ENCODE peak calls at places on chromosomes 11 and 22, in seven cellular contexts. X, A, I, Q, T, D and F are unnamed samples. For H3K4me1, the result is how much of the 10 kb centered on the place peaks cover.

GRCh38 chr11:119108151-119108856 is 1.2 kb downstream of the C2CD2L start:
- DNase-seq in X (peak), A (no peak), I (no peak), Q (no peak), T (peak), D (no peak), F (no peak)

GRCh38 chr22:46054878-46055158 is 77.9 kb upstream of the WNT7B start:
- DNase-seq in X (peak), A (no peak), I (no peak), Q (peak), T (no peak), D (no peak), F (no peak)

GRCh38 chr11:116432301-116432700 is 340.5 kb downstream of the BUD13 start:
- DNase-seq in X (no peak), A (no peak), I (no peak), Q (no peak), T (no peak), D (no peak), F (no peak)

GRCh38 chr22:23240639-23241389 is 60.5 kb downstream of the BCR start:
- DNase-seq in X (no peak), A (peak), I (no peak), Q (no peak), T (no peak), D (no peak), F (no peak)

GRCh38 chr11:115264278-115264677 is 239.9 kb downstream of the CADM1 start:
- DNase-seq in X (no peak), A (no peak), I (no peak), Q (no peak), T (no peak), D (no peak), F (no peak)

GRCh38 chr11:85118151-85118550 is 509.0 kb downstream of the DLG2 start:
- DNase-seq in X (no peak), A (no peak), I (no peak), Q (no peak), T (no peak), D (no peak), F (no peak)

GRCh38 chr22:19196841-19197612 is 18.5 kb upstream of the SLC25A1 start:
- DNase-seq in X (peak), A (no peak), I (no peak), Q (no peak), T (no peak), D (no peak), F (peak)

GRCh38 chr22:26536056-26536761 is 23.9 kb upstream of the TFIP11 start:
- DNase-seq in X (no peak), A (no peak), I (no peak), Q (no peak), T (no peak), D (no peak), F (no peak)

GRCh38 chr11:96102664-96103068 is 178.8 kb upstream of the MTMR2 start:
- DNase-seq in X (no peak), A (peak), I (no peak), Q (no peak), T (no peak), D (no peak), F (no peak)

GRCh38 chr11:131975624-131976420 is 605.4 kb downstream of the NTM start:
- DNase-seq in X (no peak), A (peak), I (no peak), Q (no peak), T (no peak), D (no peak), F (no peak)

GRCh38 chr22:43635101-43635500 is 177.0 kb downstream of the EFCAB6 start:
- DNase-seq in X (no peak), A (no peak), I (no peak), Q (no peak), T (no peak), D (no peak), F (no peak)

GRCh38 chr11:80086496-80087055 is 645.7 kb upstream of the TENM4 start:
- DNase-seq in X (no peak), A (no peak), I (no peak), Q (no peak), T (no peak), D (no peak), F (no peak)

GRCh38 chr11:126415669-126416420 is 60.4 kb downstream of the ST3GAL4 start:
- DNase-seq in X (peak), A (no peak), I (peak), Q (no peak), T (peak), D (peak), F (peak)

GRCh38 chr11:45736424-45736823 is 68.5 kb upstream of the SLC35C1 start:
- DNase-seq in X (no peak), A (no peak), I (no peak), Q (peak), T (peak), D (no peak), F (peak)

GRCh38 chr11:95175969-95176368 is 55.0 kb downstream of the SESN3 start:
- DNase-seq in X (no peak), A (no peak), I (no peak), Q (no peak), T (no peak), D (no peak), F (no peak)

GRCh38 chr11:5679811-5680210 is 5.1 kb downstream of the TRIM5 start:
- DNase-seq in X (no peak), A (no peak), I (no peak), Q (no peak), T (no peak), D (no peak), F (no peak)

DNA sequence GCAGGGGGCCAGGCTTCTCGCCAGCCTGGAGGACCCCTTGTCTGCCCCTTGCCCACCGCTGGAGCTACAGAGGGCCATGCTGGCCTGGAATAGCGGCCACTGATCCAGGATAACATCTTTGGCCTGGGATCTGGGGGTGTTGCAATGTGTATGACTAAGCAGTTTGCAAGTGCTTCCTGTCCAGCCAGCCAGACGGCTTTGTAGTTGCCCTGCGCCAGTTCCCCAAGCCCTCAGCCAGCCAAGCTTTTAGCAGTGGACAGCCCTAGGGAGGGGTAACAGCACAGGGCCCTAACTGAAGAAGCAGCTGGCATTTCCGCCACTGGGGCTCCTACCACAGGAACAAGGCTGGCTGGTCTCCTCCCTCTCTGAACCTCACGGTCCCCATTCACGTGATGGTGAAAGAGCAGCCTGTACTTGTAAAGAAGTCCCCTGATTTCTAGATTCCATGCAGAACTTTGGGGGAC is 32.1 kb downstream of the UQCR10 start:
- DNase-seq in X (peak), A (peak), I (peak), Q (peak), T (peak), D (peak), F (peak)
- H3K4me1 ChIP-seq in X (under half), A (under half), I (under half), Q (half or more), T (under half), D (under half), F (under half)

GRCh38 chr11:3049430-3050243 is 7.6 kb downstream of the CARS1 start:
- DNase-seq in X (peak), A (peak), I (peak), Q (no peak), T (peak), D (peak), F (peak)
- TF ChIP-seq CTCF in X (peak), A (peak), I (peak), Q (no peak), T (no peak), D (no peak), F (peak)

DNA sequence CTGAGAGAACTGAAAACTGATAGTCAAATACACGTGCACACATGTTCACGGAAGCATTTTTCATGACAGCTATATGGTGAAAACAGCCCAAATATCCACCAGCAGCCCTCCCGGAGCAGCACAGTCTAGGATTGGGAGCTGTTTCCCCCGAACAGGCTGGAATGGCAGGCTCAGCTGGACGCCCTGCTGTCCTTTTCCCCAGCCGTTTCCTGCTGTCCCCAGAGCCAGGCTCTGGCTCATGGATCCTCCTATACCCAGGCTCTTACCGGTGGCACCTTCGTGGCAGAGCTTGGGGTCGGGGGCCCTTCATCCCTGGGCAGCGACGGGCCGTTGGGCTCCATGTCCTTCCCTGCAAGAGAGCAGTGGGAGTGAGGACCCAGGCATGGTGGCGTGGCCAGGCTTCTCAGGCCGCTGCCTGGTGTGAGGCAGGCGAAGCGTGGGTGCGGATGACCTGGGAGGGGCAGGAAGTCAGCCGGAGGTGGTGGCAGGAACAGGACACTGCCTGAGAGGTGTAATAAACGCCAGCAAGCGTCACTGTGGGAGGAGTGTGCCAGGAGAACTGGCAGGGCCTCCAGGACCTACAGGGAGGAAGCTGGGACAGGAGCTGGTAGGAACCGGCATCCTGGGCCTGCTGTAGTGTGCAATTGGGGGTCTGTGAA is 38.8 kb downstream of the OSBPL5 start:
- DNase-seq in X (peak), A (peak), I (peak), Q (peak), T (no peak), D (peak), F (peak)
- H3K4me1 ChIP-seq in X (under half), A (under half), I (under half), Q (under half), T (under half), D (under half), F (under half)

GRCh38 chr11:123238297-123238696 is 43.2 kb upstream of the CLMP start:
- DNase-seq in X (no peak), A (no peak), I (no peak), Q (no peak), T (peak), D (no peak), F (peak)
- TF ChIP-seq CTCF in X (no peak), A (no peak), I (no peak), Q (no peak), T (peak), D (no peak), F (no peak)

GRCh38 chr11:111574373-111575230 is 27.6 kb upstream of the SIK2 start:
- DNase-seq in X (no peak), A (no peak), I (no peak), Q (no peak), T (no peak), D (no peak), F (no peak)
- H3K4me1 ChIP-seq in X (under half), A (under half), I (under half), Q (under half), T (under half), D (under half), F (under half)

GRCh38 chr11:66264893-66265292 is 3.5 kb upstream of the RAB1B start:
- DNase-seq in X (no peak), A (no peak), I (no peak), Q (no peak), T (no peak), D (peak), F (no peak)
- TF ChIP-seq CTCF in X (no peak), A (peak), I (no peak), Q (no peak), T (peak), D (no peak), F (no peak)

GRCh38 chr11:34604909-34605308 is 16.0 kb upstream of the EHF start:
- DNase-seq in X (no peak), A (no peak), I (no peak), Q (no peak), T (no peak), D (no peak), F (no peak)

GRCh38 chr11:34604216-34604615 is 16.7 kb upstream of the EHF start:
- DNase-seq in X (no peak), A (no peak), I (no peak), Q (no peak), T (no peak), D (no peak), F (no peak)

GRCh38 chr11:34602245-34602644 is 18.6 kb upstream of the EHF start:
- DNase-seq in X (no peak), A (no peak), I (no peak), Q (no peak), T (no peak), D (no peak), F (no peak)

GRCh38 chr11:34601609-34602008 is 19.3 kb upstream of the EHF start:
- DNase-seq in X (no peak), A (no peak), I (no peak), Q (no peak), T (no peak), D (no peak), F (no peak)

DNA sequence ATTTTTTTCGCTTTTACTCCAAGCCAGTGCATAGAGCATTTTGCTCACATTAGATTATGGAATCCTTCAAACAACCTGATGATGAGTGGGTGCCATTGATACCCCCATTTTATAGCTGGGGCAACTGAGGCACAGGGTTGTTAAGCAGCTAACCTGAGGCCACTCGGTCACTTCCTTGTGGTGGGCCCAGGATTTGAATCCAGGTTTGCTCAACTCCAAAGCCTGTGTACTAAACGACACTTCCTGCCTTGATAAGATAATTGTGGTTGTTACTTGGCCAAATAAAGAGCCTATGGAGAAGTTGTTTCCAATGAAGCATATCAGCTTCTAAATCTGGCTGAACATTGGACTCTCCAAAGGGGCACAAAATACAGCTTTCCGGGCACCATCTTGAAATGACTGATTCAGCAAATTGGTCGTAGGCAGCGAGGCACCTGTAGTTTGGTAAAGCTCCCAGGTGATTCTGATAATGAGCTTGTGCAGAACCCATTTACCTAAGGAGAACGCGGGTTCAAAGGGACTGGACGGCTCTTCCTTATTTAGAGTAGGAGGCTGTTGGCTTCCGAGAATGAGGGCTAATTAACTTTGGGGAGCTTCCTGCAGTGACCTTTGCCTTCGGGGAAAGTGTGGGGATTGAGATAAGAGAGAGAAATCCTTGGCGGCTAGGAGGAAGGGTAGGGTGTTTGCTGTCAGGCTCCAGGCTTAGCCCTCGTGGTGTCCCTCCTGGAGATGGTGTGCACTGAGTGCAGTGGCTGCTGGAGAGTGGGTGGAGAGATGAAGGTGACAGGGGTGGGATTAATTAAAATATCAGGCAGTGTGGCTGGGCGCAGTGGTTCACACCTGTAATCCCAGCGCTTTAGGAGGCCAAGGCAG is 17.5 kb upstream of the EHF start:
- DNase-seq in X (no peak), A (no peak), I (no peak), Q (no peak), T (peak), D (no peak), F (no peak)
- H3K4me1 ChIP-seq in X (under half), A (under half), I (under half), Q (under half), T (under half), D (under half), F (under half)